ENCODE peak calls at places on chromosomes 2 and 18, in five cellular contexts. N, Z, V, M and Y are unnamed samples.

GRCh38 chr2:11752906-11753305 is 6.5 kb downstream of the LPIN1 start:
- DNase-seq in N (no peak), Z (no peak), V (no peak), M (no peak), Y (no peak)

GRCh38 chr2:62654423-62654791 is 51.1 kb upstream of the EHBP1 start:
- DNase-seq in N (peak), Z (no peak), V (no peak), M (no peak), Y (no peak)

GRCh38 chr2:191202209-191202721 is 42.9 kb upstream of the MYO1B start:
- DNase-seq in N (no peak), Z (no peak), V (no peak), M (no peak), Y (no peak)

GRCh38 chr2:64228126-64228678 is 84.0 kb upstream of the PELI1 start:
- DNase-seq in N (peak), Z (peak), V (peak), M (peak), Y (peak)

GRCh38 chr2:58731488-58731869 is 490.4 kb upstream of the FANCL start:
- DNase-seq in N (no peak), Z (no peak), V (no peak), M (no peak), Y (no peak)

GRCh38 chr2:136439277-136439676 is 321.3 kb upstream of the CXCR4 start:
- DNase-seq in N (no peak), Z (no peak), V (no peak), M (no peak), Y (no peak)

GRCh38 chr2:127516031-127516430 is 10.3 kb downstream of the IWS1 start:
- DNase-seq in N (no peak), Z (no peak), V (no peak), M (peak), Y (peak)

GRCh38 chr2:28643911-28644334 is 107.7 kb upstream of the PPP1CB start:
- DNase-seq in N (no peak), Z (no peak), V (peak), M (no peak), Y (no peak)

GRCh38 chr2:241505781-241506201 is 2.6 kb downstream of the STK25 start:
- DNase-seq in N (no peak), Z (no peak), V (no peak), M (no peak), Y (peak)

GRCh38 chr2:151827564-151828142 is 568 bp downstream of the ARL5A start:
- DNase-seq in N (peak), Z (no peak), V (no peak), M (peak), Y (peak)

GRCh38 chr2:196260546-196260945 is 89.2 kb upstream of the STK17B start:
- DNase-seq in N (no peak), Z (no peak), V (no peak), M (no peak), Y (no peak)

GRCh38 chr2:159187095-159187494 is 99.4 kb downstream of the WDSUB1 start:
- DNase-seq in N (no peak), Z (no peak), V (no peak), M (no peak), Y (no peak)

GRCh38 chr18:79690071-79690470 is 10.5 kb downstream of the CTDP1 start:
- DNase-seq in N (no peak), Z (no peak), V (no peak), M (no peak), Y (no peak)

GRCh38 chr18:24818451-24818850 is 358.0 kb downstream of the HRH4 start:
- DNase-seq in N (no peak), Z (no peak), V (no peak), M (no peak), Y (no peak)

GRCh38 chr2:172155752-172156151 is 53.1 kb upstream of the DLX2 start:
- DNase-seq in N (no peak), Z (no peak), V (no peak), M (no peak), Y (no peak)

GRCh38 chr2:178413472-178414265 is 37.3 kb downstream of the PRKRA start:
- DNase-seq in N (peak), Z (peak), V (peak), M (peak), Y (peak)

GRCh38 chr2:66803651-66804050 is 368.7 kb downstream of the MEIS1 start:
- DNase-seq in N (no peak), Z (no peak), V (no peak), M (no peak), Y (no peak)

GRCh38 chr2:68320118-68320641 is 431 bp upstream of the CNRIP1 start:
- DNase-seq in N (no peak), Z (no peak), V (no peak), M (peak), Y (no peak)

GRCh38 chr2:127641846-127642510 is 4.0 kb upstream of the GPR17 start:
- DNase-seq in N (no peak), Z (no peak), V (no peak), M (no peak), Y (no peak)

GRCh38 chr18:49174478-49174877 is 223.7 kb upstream of the SMAD7 start:
- DNase-seq in N (no peak), Z (no peak), V (no peak), M (no peak), Y (no peak)

GRCh38 chr2:106816974-106817373 is 69.0 kb downstream of the ST6GAL2 start:
- DNase-seq in N (no peak), Z (no peak), V (peak), M (no peak), Y (no peak)

GRCh38 chr2:22946553-22946952 is 438.4 kb upstream of the KLHL29 start:
- DNase-seq in N (no peak), Z (no peak), V (no peak), M (no peak), Y (no peak)

GRCh38 chr2:238143239-238143951 is 4.9 kb downstream of the KLHL30 start:
- DNase-seq in N (peak), Z (no peak), V (no peak), M (no peak), Y (no peak)

GRCh38 chr2:238142382-238143205 is 4.1 kb downstream of the KLHL30 start:
- DNase-seq in N (no peak), Z (no peak), V (no peak), M (no peak), Y (peak)

GRCh38 chr2:238139841-238140439 is 1.5 kb downstream of the KLHL30 start:
- DNase-seq in N (no peak), Z (no peak), V (no peak), M (no peak), Y (peak)

GRCh38 chr2:238140721-238141540 is 2.5 kb downstream of the KLHL30 start:
- DNase-seq in N (no peak), Z (no peak), V (no peak), M (no peak), Y (peak)

GRCh38 chr2:238141541-238142318 is 3.3 kb downstream of the KLHL30 start:
- DNase-seq in N (peak), Z (no peak), V (peak), M (no peak), Y (peak)
- TF ChIP-seq EP300 in N (no peak), Z (no peak), V (no peak), M (no peak), Y (no peak)

DNA sequence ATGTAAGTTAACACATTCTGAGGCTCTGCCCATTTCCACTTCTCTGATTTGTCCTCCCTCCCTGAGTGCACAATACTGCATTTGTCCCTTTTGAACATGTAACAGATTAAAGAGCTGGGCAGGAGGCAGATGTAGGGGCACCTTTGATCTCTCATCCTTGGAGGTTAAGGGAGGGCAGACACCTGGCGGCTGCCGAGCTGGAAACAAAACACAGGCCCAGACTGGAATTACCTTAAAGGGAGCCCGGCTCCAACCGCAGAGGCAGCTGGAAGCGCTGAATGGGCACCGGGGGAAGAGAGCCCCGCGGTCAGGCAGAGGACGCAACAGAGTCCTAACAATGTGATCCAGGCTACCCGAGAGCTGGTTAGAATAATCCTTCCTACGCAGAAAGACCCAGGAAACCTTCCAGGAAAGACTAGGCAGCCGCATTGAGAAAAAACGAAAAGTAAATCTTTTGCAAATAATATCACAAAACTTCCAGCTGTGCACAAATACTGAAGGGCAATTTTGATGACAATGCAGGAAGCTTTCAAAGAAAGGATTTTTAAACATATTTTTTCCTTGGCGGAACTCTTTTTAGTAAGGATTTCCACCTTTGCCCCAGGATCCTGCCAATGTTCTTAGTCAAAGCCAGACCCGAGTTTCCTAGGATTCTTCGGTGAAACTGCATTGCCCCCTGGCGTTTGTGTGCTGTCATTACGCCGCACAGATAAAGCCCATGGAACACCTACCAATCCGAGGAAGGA is 216.0 kb downstream of the TGIF1 start:
- DNase-seq in N (peak), Z (peak), V (peak), M (peak), Y (no peak)
- TF ChIP-seq EP300 in N (peak), Z (no peak), V (no peak), M (peak), Y (no peak)

GRCh38 chr2:25951071-25951547 is 31.2 kb downstream of the KIF3C start:
- DNase-seq in N (peak), Z (peak), V (peak), M (peak), Y (peak)
- TF ChIP-seq EP300 in N (no peak), Z (no peak), V (no peak), M (peak), Y (no peak)

GRCh38 chr2:143717532-143718168 is 588.4 kb downstream of the ARHGAP15 start:
- DNase-seq in N (no peak), Z (no peak), V (no peak), M (no peak), Y (no peak)
- TF ChIP-seq EP300 in N (no peak), Z (no peak), V (no peak), M (no peak), Y (no peak)

DNA sequence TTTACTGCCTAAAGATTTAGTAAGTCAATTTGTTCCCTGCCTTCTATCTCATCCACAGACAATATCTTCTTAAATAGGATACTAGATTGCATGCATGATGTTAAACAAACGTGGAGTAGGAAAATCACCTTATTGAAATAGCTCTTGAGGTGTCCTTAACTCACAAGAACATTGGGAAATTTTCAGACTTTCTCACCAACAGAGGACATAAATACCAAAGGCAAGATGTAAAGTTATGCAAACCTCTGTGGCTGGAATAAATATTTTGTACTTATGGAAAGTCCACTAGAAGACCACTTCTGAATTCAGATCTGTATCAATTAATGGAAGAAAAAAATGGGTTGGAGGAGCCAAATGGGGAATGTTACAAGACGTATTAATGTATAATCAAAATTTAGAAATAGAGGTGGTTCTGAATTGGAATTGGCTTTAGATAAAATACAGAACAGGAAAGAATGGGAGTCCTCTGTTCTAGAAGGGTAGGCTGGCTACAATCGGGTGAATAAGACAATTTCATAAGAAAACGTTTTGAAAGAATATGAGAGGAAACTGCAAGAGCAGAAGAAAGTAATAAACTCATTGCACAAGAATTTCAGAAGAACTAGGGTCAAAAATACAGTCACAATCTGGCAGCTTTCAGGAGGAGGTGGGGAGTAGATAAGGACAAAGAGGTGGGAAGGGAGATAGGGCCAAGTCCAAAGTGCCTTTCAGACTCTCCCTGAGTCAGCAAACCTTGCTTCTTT is 69.3 kb upstream of the FN1 start:
- DNase-seq in N (peak), Z (no peak), V (no peak), M (no peak), Y (no peak)
- TF ChIP-seq EP300 in N (no peak), Z (no peak), V (no peak), M (no peak), Y (no peak)

GRCh38 chr18:813405-814071 is 1.5 kb upstream of the YES1 start:
- DNase-seq in N (no peak), Z (no peak), V (no peak), M (no peak), Y (no peak)
- TF ChIP-seq EP300 in N (no peak), Z (no peak), V (no peak), M (no peak), Y (no peak)

DNA sequence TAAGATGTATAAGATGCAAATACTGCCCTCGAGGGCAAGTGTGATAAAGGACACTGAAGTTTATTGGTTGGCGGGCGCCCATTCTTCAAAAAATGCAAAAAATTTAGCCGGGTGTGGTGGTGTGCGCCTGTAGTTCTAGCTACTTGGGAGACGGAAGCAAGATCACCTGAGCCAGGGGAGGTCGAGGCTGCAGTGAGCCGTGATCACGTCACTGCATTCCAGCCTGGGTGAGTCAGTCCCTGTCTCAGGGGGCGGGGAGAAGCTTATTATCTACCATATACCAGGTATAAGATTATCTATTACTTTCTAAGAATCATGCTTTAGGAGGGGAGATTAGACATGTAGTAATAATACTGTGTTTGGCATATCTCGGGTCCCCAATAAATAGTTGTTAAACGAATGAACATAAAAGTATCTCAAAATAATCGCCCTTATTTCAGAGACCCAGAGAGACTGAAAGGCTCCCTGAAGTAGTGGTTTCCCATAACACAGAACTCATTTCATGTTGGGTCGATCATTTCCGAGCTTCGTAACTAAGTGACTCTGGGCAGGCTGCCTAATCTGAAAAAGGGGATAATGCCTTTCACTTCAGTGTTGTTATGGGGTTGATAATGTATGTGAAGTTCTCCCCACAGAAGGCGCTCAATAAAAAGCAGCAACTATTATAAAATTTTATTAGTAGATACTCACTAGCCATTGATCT is 1.2 kb upstream of the SELENOI start:
- DNase-seq in N (peak), Z (no peak), V (no peak), M (no peak), Y (no peak)
- TF ChIP-seq EP300 in N (no peak), Z (no peak), V (no peak), M (no peak), Y (no peak)

GRCh38 chr2:104432972-104433371 is 420.9 kb upstream of the POU3F3 start:
- DNase-seq in N (no peak), Z (no peak), V (no peak), M (no peak), Y (no peak)

GRCh38 chr2:104432401-104432800 is 421.5 kb upstream of the POU3F3 start:
- DNase-seq in N (no peak), Z (no peak), V (no peak), M (no peak), Y (no peak)

GRCh38 chr2:104429978-104430740 is 423.8 kb upstream of the POU3F3 start:
- DNase-seq in N (no peak), Z (no peak), V (no peak), M (no peak), Y (no peak)

GRCh38 chr2:104430892-104431291 is 423.0 kb upstream of the POU3F3 start:
- DNase-seq in N (no peak), Z (no peak), V (no peak), M (no peak), Y (no peak)

DNA sequence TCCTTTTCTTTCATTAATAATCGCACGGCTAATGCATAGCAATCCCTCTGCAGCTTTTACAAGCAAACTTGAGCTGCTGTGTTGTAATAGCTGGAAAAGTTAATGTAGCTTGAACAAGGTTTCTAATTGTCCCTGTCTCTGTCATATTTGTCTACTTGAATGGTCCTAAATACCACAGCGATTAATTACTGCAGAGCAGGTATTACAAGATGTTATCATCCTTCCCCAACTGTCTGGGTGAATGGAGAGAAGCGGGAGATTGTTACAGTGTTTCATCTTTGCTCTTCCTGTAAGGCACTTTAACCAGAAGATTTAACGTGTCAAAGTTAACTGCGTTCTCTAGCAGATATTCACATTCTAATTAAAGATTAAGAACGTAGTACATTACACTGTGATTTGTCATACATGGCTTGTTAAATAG is 422.2 kb upstream of the POU3F3 start:
- DNase-seq in N (no peak), Z (no peak), V (no peak), M (no peak), Y (no peak)
- TF ChIP-seq EP300 in N (no peak), Z (no peak), V (no peak), M (no peak), Y (no peak)